ENCODE peak calls at places on chromosomes 2 and 18, in eight cellular contexts. K, V, S, E, J, U, C and Z are unnamed samples. For H3K36me3, the result is how much of the 10 kb centered on the place peaks cover.

GRCh38 chr18:37481058-37481457 is 84.5 kb downstream of the CELF4 start:
- DNase-seq in S (no peak), U (no peak), J (no peak), C (no peak), V (no peak), K (no peak), E (no peak), Z (no peak)

GRCh38 chr2:73028841-73029240 is 42.7 kb downstream of the SFXN5 start:
- DNase-seq in C (no peak), J (no peak), U (no peak), S (no peak), E (no peak), K (no peak), V (peak), Z (no peak)

GRCh38 chr2:172442072-172442895 is 14.9 kb downstream of the ITGA6 start:
- DNase-seq in E (no peak), J (peak), V (peak), C (peak), S (no peak), K (no peak), U (no peak), Z (peak)

GRCh38 chr2:120856421-120856862 is 120.8 kb downstream of the GLI2 start:
- DNase-seq in J (no peak), S (no peak), E (peak), C (no peak), V (no peak), U (peak), K (no peak), Z (no peak)

GRCh38 chr2:10368491-10369231 is 66.0 kb downstream of the HPCAL1 start:
- DNase-seq in J (no peak), C (no peak), S (no peak), E (no peak), K (no peak), U (no peak), V (no peak), Z (no peak)

GRCh38 chr2:177147093-177147694 is 65.4 kb upstream of the HNRNPA3 start:
- DNase-seq in U (no peak), V (no peak), C (peak), K (no peak), J (no peak), S (no peak), E (peak), Z (no peak)

GRCh38 chr2:11703700-11704099 is 33.7 kb upstream of the NTSR2 start:
- DNase-seq in C (peak), J (no peak), K (no peak), U (no peak), V (no peak), S (no peak), E (no peak), Z (no peak)

GRCh38 chr2:188734688-188735087 is 239.5 kb upstream of the COL3A1 start:
- DNase-seq in V (no peak), K (no peak), E (no peak), S (no peak), C (peak), U (no peak), J (no peak), Z (no peak)

GRCh38 chr2:70936165-70936978 is 672 bp downstream of the ATP6V1B1 start:
- DNase-seq in C (no peak), U (no peak), S (no peak), V (no peak), E (no peak), K (no peak), J (no peak), Z (no peak)

GRCh38 chr2:231600619-231601355 is 8.1 kb downstream of the TEX44 start:
- DNase-seq in S (no peak), J (no peak), K (no peak), C (no peak), U (no peak), V (no peak), E (peak), Z (no peak)

GRCh38 chr2:197613509-197613987 is 61.8 kb downstream of the RFTN2 start:
- DNase-seq in K (no peak), U (no peak), J (no peak), C (peak), S (no peak), V (no peak), E (no peak), Z (no peak)

GRCh38 chr2:160338891-160339290 is 138.8 kb upstream of the ITGB6 start:
- DNase-seq in E (no peak), C (peak), V (peak), S (peak), U (no peak), K (peak), J (no peak), Z (peak)

GRCh38 chr2:112121682-112122254 is 16.4 kb upstream of the FBLN7 start:
- DNase-seq in V (no peak), K (no peak), J (no peak), E (peak), S (no peak), U (no peak), C (peak), Z (no peak)

GRCh38 chr2:163697846-163698637 is 37.8 kb downstream of the FIGN start:
- DNase-seq in E (no peak), S (no peak), C (no peak), U (no peak), V (no peak), J (no peak), K (no peak), Z (no peak)

GRCh38 chr2:205556841-205557539 is 125.3 kb upstream of the NRP2 start:
- DNase-seq in E (no peak), C (no peak), V (no peak), S (no peak), J (no peak), K (peak), U (no peak), Z (no peak)

GRCh38 chr2:162972383-162972782 is 133.8 kb upstream of the KCNH7 start:
- DNase-seq in J (no peak), V (no peak), U (no peak), K (no peak), S (no peak), C (no peak), E (no peak), Z (no peak)

GRCh38 chr2:138829326-138829725 is 49.1 kb upstream of the NXPH2 start:
- DNase-seq in U (no peak), S (no peak), V (no peak), C (peak), J (no peak), K (peak), E (peak), Z (no peak)

GRCh38 chr2:239896075-239896474 is 129.1 kb downstream of the NDUFA10 start:
- DNase-seq in K (no peak), V (no peak), J (no peak), E (no peak), U (no peak), S (no peak), C (no peak), Z (no peak)

GRCh38 chr18:51437280-51438271 is 240.1 kb upstream of the MEX3C start:
- DNase-seq in E (no peak), S (no peak), J (no peak), U (no peak), V (no peak), C (no peak), K (no peak), Z (no peak)

GRCh38 chr18:51433881-51434280 is 236.4 kb upstream of the MEX3C start:
- DNase-seq in U (no peak), V (no peak), S (no peak), K (no peak), E (no peak), C (no peak), J (no peak), Z (no peak)

GRCh38 chr18:51430538-51430937 is 233.1 kb upstream of the MEX3C start:
- DNase-seq in V (no peak), E (no peak), J (no peak), S (no peak), C (no peak), U (no peak), K (no peak), Z (no peak)

GRCh38 chr18:51429644-51430043 is 232.2 kb upstream of the MEX3C start:
- DNase-seq in V (no peak), E (no peak), J (no peak), U (no peak), C (no peak), S (no peak), K (no peak), Z (no peak)

GRCh38 chr18:51433296-51433695 is 235.8 kb upstream of the MEX3C start:
- DNase-seq in U (no peak), S (no peak), K (no peak), J (no peak), E (no peak), V (no peak), C (no peak), Z (no peak)
- H3K36me3 ChIP-seq in U (under half), S (under half), K (under half), J (under half), E (under half), V (under half), C (under half), Z (under half)

DNA sequence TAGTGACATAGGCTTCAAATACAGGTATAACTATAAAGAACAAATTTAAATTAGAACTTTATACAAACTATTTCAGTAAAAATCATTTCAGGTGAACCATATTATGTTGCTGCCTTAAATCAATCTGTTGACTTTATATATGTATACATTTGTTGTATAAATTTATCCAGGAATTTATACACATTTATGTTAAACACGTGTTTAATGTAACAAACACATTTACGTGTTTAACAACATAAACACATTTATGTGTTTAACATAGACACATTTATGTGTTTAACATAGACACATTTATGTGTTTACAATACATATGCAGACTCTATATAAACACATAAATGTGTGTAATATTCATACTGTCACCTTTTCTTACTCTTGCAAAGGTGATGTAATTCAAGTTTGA is 75.4 kb upstream of the TWSG1 start:
- DNase-seq in E (no peak), J (no peak), V (no peak), U (no peak), K (no peak), C (no peak), S (no peak), Z (no peak)
- H3K36me3 ChIP-seq in E (under half), J (under half), V (half or more), U (under half), K (under half), C (under half), S (under half), Z (under half)

DNA sequence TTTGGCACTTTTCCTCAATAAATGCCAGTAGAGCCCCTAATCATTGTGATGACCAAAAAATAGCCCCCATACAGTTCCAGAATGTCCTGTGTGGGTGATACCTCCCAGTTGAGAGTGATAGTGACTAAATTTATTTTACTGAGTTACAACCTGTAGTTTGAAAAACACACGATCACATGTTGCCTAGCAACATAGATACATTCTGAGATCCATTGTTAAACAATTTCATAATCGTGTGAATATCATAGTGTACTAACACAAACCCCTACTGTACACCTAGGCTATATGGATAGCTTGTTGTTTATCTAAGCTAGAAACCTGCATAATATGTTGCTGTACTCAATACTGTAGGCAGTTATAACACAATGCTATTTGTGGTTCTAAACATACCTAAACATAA is 30.6 kb downstream of the KCMF1 start:
- DNase-seq in E (no peak), C (no peak), J (no peak), V (no peak), K (no peak), S (no peak), U (no peak), Z (no peak)
- H3K36me3 ChIP-seq in E (under half), C (under half), J (under half), V (under half), K (under half), S (under half), U (under half), Z (under half)

GRCh38 chr18:2709316-2709715 is 53.8 kb downstream of the SMCHD1 start:
- DNase-seq in J (no peak), K (no peak), S (no peak), E (no peak), V (no peak), U (no peak), C (no peak), Z (no peak)

GRCh38 chr18:2707559-2708168 is 52.1 kb downstream of the SMCHD1 start:
- DNase-seq in J (no peak), V (no peak), E (no peak), K (no peak), C (no peak), U (no peak), S (no peak), Z (no peak)

GRCh38 chr18:2706903-2707302 is 51.4 kb downstream of the SMCHD1 start:
- DNase-seq in V (no peak), E (no peak), S (no peak), J (no peak), K (no peak), C (no peak), U (no peak), Z (no peak)

GRCh38 chr18:2699001-2699400 is 43.5 kb downstream of the SMCHD1 start:
- DNase-seq in E (no peak), U (no peak), K (no peak), C (no peak), V (no peak), S (no peak), J (no peak), Z (no peak)

GRCh38 chr18:2704541-2704940 is 49.0 kb downstream of the SMCHD1 start:
- DNase-seq in C (no peak), E (no peak), K (no peak), V (no peak), S (no peak), J (no peak), U (no peak), Z (no peak)
- H3K36me3 ChIP-seq in C (under half), E (half or more), K (under half), V (half or more), S (half or more), J (under half), U (half or more), Z (under half)

GRCh38 chr18:26021061-26021754 is 69.2 kb downstream of the SS18 start:
- DNase-seq in U (no peak), K (no peak), J (no peak), C (no peak), S (no peak), V (no peak), E (no peak), Z (no peak)
- H3K36me3 ChIP-seq in U (half or more), K (under half), J (under half), C (under half), S (half or more), V (half or more), E (half or more), Z (under half)

DNA sequence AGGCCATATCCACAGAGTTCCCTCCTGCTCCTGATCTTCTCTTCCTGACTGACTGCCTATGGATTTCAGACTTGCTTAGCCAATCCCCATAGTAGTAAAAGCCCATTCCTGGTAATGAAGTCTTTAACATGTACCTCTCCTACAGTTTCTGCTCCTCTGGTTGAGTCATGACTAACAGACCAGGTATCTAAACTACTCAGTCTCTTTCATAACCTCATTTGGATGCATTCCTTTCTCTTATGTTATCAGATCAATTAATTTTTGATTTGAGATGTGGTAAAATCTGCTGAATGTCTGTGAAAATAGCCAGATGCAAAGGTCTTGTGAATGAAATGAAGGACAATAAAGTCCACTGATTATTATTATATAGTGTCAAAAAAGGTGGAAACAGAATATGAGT is 198.0 kb downstream of the NBAS start:
- DNase-seq in S (no peak), U (no peak), V (no peak), C (no peak), J (peak), E (no peak), K (no peak), Z (no peak)
- H3K36me3 ChIP-seq in S (under half), U (under half), V (under half), C (under half), J (under half), E (under half), K (under half), Z (under half)

DNA sequence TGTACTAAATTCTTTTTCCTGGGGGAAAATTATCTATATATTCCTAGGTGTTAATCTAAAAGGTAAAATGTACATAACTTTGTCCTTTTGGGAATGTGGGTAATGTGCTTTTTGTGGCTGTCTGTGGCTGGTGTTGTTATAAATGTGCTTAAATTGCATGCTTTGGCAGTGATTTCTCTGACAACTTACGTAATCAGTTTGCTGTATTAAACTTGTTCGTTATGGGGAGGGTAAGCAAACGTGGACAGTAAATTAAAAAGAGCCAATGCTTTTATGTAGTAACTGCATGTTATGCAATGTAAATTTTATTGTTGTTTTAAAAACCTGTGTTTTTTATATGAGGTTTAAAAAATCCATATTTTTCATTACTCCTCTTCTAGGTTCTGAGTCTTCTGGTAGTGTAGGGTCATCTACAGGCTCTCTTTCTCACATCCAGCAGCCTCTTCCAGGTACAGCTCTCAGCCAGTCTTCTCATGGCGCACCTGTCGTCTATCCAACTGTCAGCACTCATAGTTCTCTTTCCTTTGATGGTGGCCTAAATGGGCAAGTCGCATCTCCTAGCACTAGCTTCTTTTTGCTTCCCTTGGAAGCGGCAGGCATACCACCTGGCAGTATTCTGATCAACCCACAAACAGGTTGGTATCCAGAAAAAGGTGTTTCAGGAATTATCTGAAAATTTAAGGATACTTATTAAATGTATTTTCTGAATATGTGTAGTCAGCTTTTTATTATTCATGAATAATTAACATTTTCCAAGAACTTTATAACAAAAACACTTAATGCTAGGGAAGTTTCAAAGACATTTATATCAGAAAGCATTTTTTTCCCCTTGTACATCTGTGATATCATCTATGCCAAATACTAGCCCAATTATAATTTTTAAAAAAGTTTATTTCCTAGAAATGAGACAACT is 100.2 kb upstream of the UBXN4 start:
- DNase-seq in J (no peak), C (no peak), E (no peak), K (no peak), S (no peak), V (no peak), U (no peak), Z (no peak)
- H3K36me3 ChIP-seq in J (under half), C (under half), E (half or more), K (under half), S (under half), V (under half), U (under half), Z (half or more)